ENCODE peak calls at places on chromosomes 16 and 17, in ten cellular contexts. V, H, D, J, C, L, P, R, Q and I are unnamed samples.

GRCh38 chr16:56370185-56370584 is 55.2 kb downstream of the AMFR start:
- DNase-seq in V (no peak), H (no peak), D (peak), J (no peak), C (no peak), L (no peak), P (no peak), R (no peak), Q (no peak), I (no peak)

GRCh38 chr17:46929413-46929812 is 6.5 kb downstream of the GOSR2 start:
- DNase-seq in V (no peak), H (no peak), D (peak), J (no peak), C (no peak), L (no peak), P (no peak), R (peak), Q (no peak), I (no peak)

GRCh38 chr16:66236301-66236700 is 130.2 kb upstream of the CDH5 start:
- DNase-seq in V (no peak), H (no peak), D (no peak), J (no peak), C (no peak), L (no peak), P (no peak), R (no peak), Q (no peak), I (no peak)

GRCh38 chr16:86355538-86355937 is 154.8 kb upstream of the FOXF1 start:
- DNase-seq in V (no peak), H (no peak), D (peak), J (no peak), C (no peak), L (no peak), P (no peak), R (peak), Q (no peak), I (no peak)

GRCh38 chr16:49574826-49575225 is 201.2 kb downstream of the C16orf78 start:
- DNase-seq in V (no peak), H (no peak), D (no peak), J (no peak), C (no peak), L (no peak), P (no peak), R (no peak), Q (no peak), I (no peak)

GRCh38 chr16:81604960-81605383 is 160.4 kb downstream of the CMIP start:
- DNase-seq in V (no peak), H (no peak), D (peak), J (no peak), C (no peak), L (no peak), P (no peak), R (peak), Q (no peak), I (no peak)

GRCh38 chr17:45648642-45649041 is 135.5 kb upstream of the CRHR1 start:
- DNase-seq in V (no peak), H (no peak), D (no peak), J (no peak), C (no peak), L (no peak), P (no peak), R (no peak), Q (no peak), I (no peak)

GRCh38 chr16:85800321-85800669 is 800 bp downstream of the COX4I1 start:
- DNase-seq in V (no peak), H (peak), D (no peak), J (no peak), C (no peak), L (peak), P (no peak), R (no peak), Q (no peak), I (peak)

GRCh38 chr16:57194512-57194911 is 8.4 kb downstream of the RSPRY1 start:
- DNase-seq in V (no peak), H (no peak), D (peak), J (no peak), C (no peak), L (no peak), P (no peak), R (peak), Q (no peak), I (no peak)